ENCODE peak calls at places on chromosome 2, in nine cellular contexts. One of them, this sample, is unnamed.

GRCh38 chr2:101133492-101134101 is 17.6 kb downstream of the TBC1D8 start:
- DNase-seq in neural crest cell: no peak
- DNase-seq in heart left ventricle: no peak
- DNase-seq in HFFc6: no peak
- DNase-seq in RWPE1: no peak
- DNase-seq in keratinocyte: no peak
- DNase-seq in endothelial cell: no peak
- DNase-seq in AG04450: no peak
- DNase-seq in A549: no peak
- DNase-seq in this sample: no peak

GRCh38 chr2:150832686-150833085 is 345.2 kb upstream of the RND3 start:
- DNase-seq in neural crest cell: no peak
- DNase-seq in heart left ventricle: no peak
- DNase-seq in HFFc6: peak; percentile 18
- DNase-seq in RWPE1: no peak
- DNase-seq in keratinocyte: no peak
- DNase-seq in endothelial cell: no peak
- DNase-seq in AG04450: no peak
- DNase-seq in A549: no peak
- DNase-seq in this sample: no peak

GRCh38 chr2:187949859-187950258 is 341.8 kb upstream of the GULP1 start:
- DNase-seq in neural crest cell: no peak
- DNase-seq in heart left ventricle: no peak
- DNase-seq in HFFc6: no peak
- DNase-seq in RWPE1: no peak
- DNase-seq in keratinocyte: no peak
- DNase-seq in endothelial cell: no peak
- DNase-seq in AG04450: no peak
- DNase-seq in A549: no peak
- DNase-seq in this sample: no peak

GRCh38 chr2:7703523-7704144 is 786.4 kb downstream of the RNF144A start:
- DNase-seq in neural crest cell: no peak
- DNase-seq in heart left ventricle: no peak
- DNase-seq in HFFc6: no peak
- DNase-seq in RWPE1: no peak
- DNase-seq in keratinocyte: no peak
- DNase-seq in endothelial cell: no peak
- DNase-seq in AG04450: no peak
- DNase-seq in A549: no peak
- DNase-seq in this sample: no peak

GRCh38 chr2:137206064-137206463 is 440.7 kb downstream of the THSD7B start:
- DNase-seq in neural crest cell: no peak
- DNase-seq in heart left ventricle: no peak
- DNase-seq in HFFc6: no peak
- DNase-seq in RWPE1: no peak
- DNase-seq in keratinocyte: no peak
- DNase-seq in endothelial cell: no peak
- DNase-seq in AG04450: no peak
- DNase-seq in A549: no peak
- DNase-seq in this sample: no peak

GRCh38 chr2:88540346-88540745 is 86.9 kb downstream of the EIF2AK3 start:
- DNase-seq in neural crest cell: no peak
- DNase-seq in heart left ventricle: no peak
- DNase-seq in HFFc6: peak; percentile 66
- DNase-seq in RWPE1: peak; percentile 78
- DNase-seq in keratinocyte: no peak
- DNase-seq in endothelial cell: no peak
- DNase-seq in AG04450: no peak
- DNase-seq in A549: peak; percentile 27
- DNase-seq in this sample: no peak

GRCh38 chr2:71798266-71799012 is 345.1 kb downstream of the DYSF start:
- DNase-seq in neural crest cell: peak; percentile 52
- DNase-seq in heart left ventricle: peak; percentile 33
- DNase-seq in HFFc6: peak; percentile 18
- DNase-seq in RWPE1: peak; percentile 45
- DNase-seq in keratinocyte: peak; percentile 5
- DNase-seq in endothelial cell: peak; percentile 69
- DNase-seq in AG04450: no peak
- DNase-seq in A549: peak; percentile 71
- DNase-seq in this sample: no peak

GRCh38 chr2:33265584-33266338 is 210.7 kb upstream of the RASGRP3 start:
- DNase-seq in neural crest cell: no peak
- DNase-seq in heart left ventricle: no peak
- DNase-seq in HFFc6: no peak
- DNase-seq in RWPE1: no peak
- DNase-seq in keratinocyte: no peak
- DNase-seq in endothelial cell: no peak
- DNase-seq in AG04450: no peak
- DNase-seq in A549: peak; percentile 48
- DNase-seq in this sample: no peak

GRCh38 chr2:162825578-162825977 is 13.0 kb downstream of the KCNH7 start:
- DNase-seq in neural crest cell: no peak
- DNase-seq in heart left ventricle: no peak
- DNase-seq in HFFc6: no peak
- DNase-seq in RWPE1: no peak
- DNase-seq in keratinocyte: no peak
- DNase-seq in endothelial cell: no peak
- DNase-seq in AG04450: no peak
- DNase-seq in A549: no peak
- DNase-seq in this sample: no peak

GRCh38 chr2:81976998-81977397 is 1672.4 kb upstream of the LRRTM1 start:
- DNase-seq in neural crest cell: no peak
- DNase-seq in heart left ventricle: no peak
- DNase-seq in HFFc6: no peak
- DNase-seq in RWPE1: no peak
- DNase-seq in keratinocyte: no peak
- DNase-seq in endothelial cell: no peak
- DNase-seq in AG04450: no peak
- DNase-seq in A549: no peak
- DNase-seq in this sample: no peak

GRCh38 chr2:64779117-64779690 is 125.5 kb upstream of the SERTAD2 start:
- DNase-seq in neural crest cell: no peak
- DNase-seq in heart left ventricle: no peak
- DNase-seq in HFFc6: peak; percentile 96
- DNase-seq in RWPE1: no peak
- DNase-seq in keratinocyte: no peak
- DNase-seq in endothelial cell: no peak
- DNase-seq in AG04450: peak; percentile 41
- DNase-seq in A549: peak; percentile 52
- DNase-seq in this sample: no peak

GRCh38 chr2:22694856-22695255 is 690.1 kb upstream of the KLHL29 start:
- DNase-seq in neural crest cell: no peak
- DNase-seq in heart left ventricle: no peak
- DNase-seq in HFFc6: no peak
- DNase-seq in RWPE1: no peak
- DNase-seq in keratinocyte: no peak
- DNase-seq in endothelial cell: no peak
- DNase-seq in AG04450: no peak
- DNase-seq in A549: no peak
- DNase-seq in this sample: no peak

GRCh38 chr2:661215-661635 is 16.0 kb downstream of the TMEM18 start:
- DNase-seq in neural crest cell: no peak
- DNase-seq in heart left ventricle: no peak
- DNase-seq in HFFc6: no peak
- DNase-seq in RWPE1: no peak
- DNase-seq in keratinocyte: no peak
- DNase-seq in endothelial cell: no peak
- DNase-seq in AG04450: no peak
- DNase-seq in A549: no peak
- DNase-seq in this sample: no peak

GRCh38 chr2:10493636-10494281 is 45.6 kb upstream of the ODC1 start:
- DNase-seq in neural crest cell: no peak
- DNase-seq in heart left ventricle: no peak
- DNase-seq in HFFc6: peak; percentile 81
- DNase-seq in RWPE1: peak; percentile 96
- DNase-seq in keratinocyte: peak; percentile 99
- DNase-seq in endothelial cell: no peak
- DNase-seq in AG04450: peak; percentile 74
- DNase-seq in A549: peak; percentile 95
- DNase-seq in this sample: no peak

GRCh38 chr2:33133436-33133835 is 186.7 kb downstream of the LTBP1 start:
- DNase-seq in neural crest cell: no peak
- DNase-seq in heart left ventricle: peak; percentile 32
- DNase-seq in HFFc6: no peak
- DNase-seq in RWPE1: no peak
- DNase-seq in keratinocyte: no peak
- DNase-seq in endothelial cell: no peak
- DNase-seq in AG04450: no peak
- DNase-seq in A549: no peak
- DNase-seq in this sample: no peak

GRCh38 chr2:191202881-191203397 is 42.3 kb upstream of the MYO1B start:
- DNase-seq in neural crest cell: no peak
- DNase-seq in heart left ventricle: peak; percentile 22
- DNase-seq in HFFc6: peak; percentile 33
- DNase-seq in RWPE1: no peak
- DNase-seq in keratinocyte: peak; percentile 70
- DNase-seq in endothelial cell: no peak
- DNase-seq in AG04450: peak; percentile 34
- DNase-seq in A549: no peak
- DNase-seq in this sample: no peak

GRCh38 chr2:45941758-45942738 is 290.6 kb downstream of the PRKCE start:
- DNase-seq in neural crest cell: no peak
- DNase-seq in heart left ventricle: no peak
- DNase-seq in HFFc6: no peak
- DNase-seq in RWPE1: no peak
- DNase-seq in keratinocyte: no peak
- DNase-seq in endothelial cell: no peak
- DNase-seq in AG04450: no peak
- DNase-seq in A549: no peak
- DNase-seq in this sample: no peak

GRCh38 chr2:136874258-136874657 is 108.9 kb downstream of the THSD7B start:
- DNase-seq in neural crest cell: no peak
- DNase-seq in heart left ventricle: no peak
- DNase-seq in HFFc6: no peak
- DNase-seq in RWPE1: no peak
- DNase-seq in keratinocyte: no peak
- DNase-seq in endothelial cell: peak; percentile 24
- DNase-seq in AG04450: no peak
- DNase-seq in A549: peak; percentile 11
- DNase-seq in this sample: no peak

GRCh38 chr2:224405412-224405811 is 3.5 kb upstream of the FAM124B start:
- DNase-seq in neural crest cell: no peak
- DNase-seq in heart left ventricle: no peak
- DNase-seq in HFFc6: no peak
- DNase-seq in RWPE1: no peak
- DNase-seq in keratinocyte: no peak
- DNase-seq in endothelial cell: no peak
- DNase-seq in AG04450: no peak
- DNase-seq in A549: no peak
- DNase-seq in this sample: no peak

GRCh38 chr2:71148506-71149063 is 18.2 kb downstream of the MPHOSPH10 start:
- DNase-seq in neural crest cell: no peak
- DNase-seq in heart left ventricle: no peak
- DNase-seq in HFFc6: no peak
- DNase-seq in RWPE1: no peak
- DNase-seq in keratinocyte: no peak
- DNase-seq in endothelial cell: no peak
- DNase-seq in AG04450: no peak
- DNase-seq in A549: no peak
- DNase-seq in this sample: no peak

GRCh38 chr2:54855434-54855833 is 132.0 kb downstream of the EML6 start:
- DNase-seq in neural crest cell: no peak
- DNase-seq in heart left ventricle: no peak
- DNase-seq in HFFc6: peak; percentile 22
- DNase-seq in RWPE1: no peak
- DNase-seq in keratinocyte: no peak
- DNase-seq in endothelial cell: no peak
- DNase-seq in AG04450: no peak
- DNase-seq in A549: no peak
- DNase-seq in this sample: no peak

GRCh38 chr2:170369894-170370293 is 191.9 kb downstream of the MYO3B start:
- DNase-seq in neural crest cell: no peak
- DNase-seq in heart left ventricle: no peak
- DNase-seq in HFFc6: peak; percentile 12
- DNase-seq in RWPE1: peak; percentile 25
- DNase-seq in keratinocyte: no peak
- DNase-seq in endothelial cell: no peak
- DNase-seq in AG04450: no peak
- DNase-seq in A549: peak; percentile 30
- DNase-seq in this sample: no peak
- TF ChIP-seq CTCF in neural crest cell: peak; percentile 69
- TF ChIP-seq CTCF in heart left ventricle: peak; percentile 11
- TF ChIP-seq CTCF in HFFc6: peak; percentile 71
- TF ChIP-seq CTCF in RWPE1: peak; percentile 35
- TF ChIP-seq CTCF in keratinocyte: no peak
- TF ChIP-seq CTCF in endothelial cell: peak; percentile 57
- TF ChIP-seq CTCF in AG04450: peak; percentile 39
- TF ChIP-seq CTCF in A549: peak; percentile 55
- TF ChIP-seq CTCF in this sample: no peak

GRCh38 chr2:103161456-103162289 is 399.8 kb downstream of the TMEM182 start:
- DNase-seq in neural crest cell: peak; percentile 40
- DNase-seq in heart left ventricle: no peak
- DNase-seq in HFFc6: peak; percentile 37
- DNase-seq in RWPE1: peak; percentile 62
- DNase-seq in keratinocyte: no peak
- DNase-seq in endothelial cell: peak; percentile 40
- DNase-seq in AG04450: no peak
- DNase-seq in A549: peak; percentile 58
- DNase-seq in this sample: no peak
- TF ChIP-seq CTCF in neural crest cell: peak; percentile 87
- TF ChIP-seq CTCF in heart left ventricle: peak; percentile 54
- TF ChIP-seq CTCF in HFFc6: peak; percentile 84
- TF ChIP-seq CTCF in RWPE1: peak; percentile 85
- TF ChIP-seq CTCF in keratinocyte: peak; percentile 67
- TF ChIP-seq CTCF in endothelial cell: peak; percentile 73
- TF ChIP-seq CTCF in AG04450: peak; percentile 46
- TF ChIP-seq CTCF in A549: peak; percentile 71
- TF ChIP-seq CTCF in this sample: peak; percentile 52

DNA sequence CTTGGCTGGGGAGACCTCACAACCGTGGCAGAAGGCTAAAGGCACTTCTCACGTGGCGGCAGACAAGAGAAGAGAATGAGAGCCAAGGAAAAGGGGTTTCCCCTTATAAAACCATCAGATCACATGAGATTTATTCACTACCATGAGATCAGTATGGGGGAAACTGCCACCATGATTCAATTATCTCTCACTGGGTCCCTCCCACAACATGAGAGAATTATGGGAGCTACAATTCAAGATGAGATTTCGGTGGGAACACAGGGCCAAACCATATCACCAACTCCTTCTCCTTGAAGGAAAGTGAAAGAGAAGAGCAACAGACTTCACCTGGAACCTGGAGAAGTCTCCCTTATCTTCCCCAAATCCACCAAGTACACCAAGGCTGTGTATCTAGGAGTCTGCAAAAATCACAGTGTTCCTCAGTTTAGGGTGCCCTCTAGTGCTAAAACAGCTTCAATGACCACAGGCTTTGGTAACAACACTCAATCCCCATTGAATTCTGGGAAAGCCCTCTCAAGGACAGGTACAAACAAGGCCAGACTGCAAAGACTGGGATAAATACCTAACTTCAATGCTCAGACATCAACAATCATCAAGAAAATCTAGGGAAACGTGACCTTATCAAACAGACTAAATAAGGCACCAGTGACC is 148.8 kb upstream of the SRD5A2 start:
- DNase-seq in neural crest cell: no peak
- DNase-seq in heart left ventricle: no peak
- DNase-seq in HFFc6: peak; percentile 57
- DNase-seq in RWPE1: peak; percentile 57
- DNase-seq in keratinocyte: peak; percentile 11
- DNase-seq in endothelial cell: no peak
- DNase-seq in AG04450: peak; percentile 4
- DNase-seq in A549: peak; percentile 66
- DNase-seq in this sample: peak; percentile 36
- TF ChIP-seq CTCF in neural crest cell: peak; percentile 47
- TF ChIP-seq CTCF in heart left ventricle: no peak
- TF ChIP-seq CTCF in HFFc6: peak; percentile 77
- TF ChIP-seq CTCF in RWPE1: peak; percentile 58
- TF ChIP-seq CTCF in keratinocyte: peak; percentile 74
- TF ChIP-seq CTCF in endothelial cell: no peak
- TF ChIP-seq CTCF in AG04450: peak; percentile 69
- TF ChIP-seq CTCF in A549: peak; percentile 72
- TF ChIP-seq CTCF in this sample: peak; percentile 62

GRCh38 chr2:74104839-74105238 is 42.9 kb downstream of the BOLA3 start:
- DNase-seq in neural crest cell: no peak
- DNase-seq in heart left ventricle: no peak
- DNase-seq in HFFc6: no peak
- DNase-seq in RWPE1: no peak
- DNase-seq in keratinocyte: no peak
- DNase-seq in endothelial cell: no peak
- DNase-seq in AG04450: no peak
- DNase-seq in A549: no peak
- DNase-seq in this sample: no peak
- TF ChIP-seq CTCF in neural crest cell: no peak
- TF ChIP-seq CTCF in heart left ventricle: peak; percentile 29
- TF ChIP-seq CTCF in HFFc6: peak; percentile 56
- TF ChIP-seq CTCF in RWPE1: no peak
- TF ChIP-seq CTCF in keratinocyte: no peak
- TF ChIP-seq CTCF in endothelial cell: no peak
- TF ChIP-seq CTCF in AG04450: peak; percentile 33
- TF ChIP-seq CTCF in A549: no peak
- TF ChIP-seq CTCF in this sample: peak; percentile 5

This sample was measured in HFF-Myc.